ENCODE peak calls at places on chromosomes 11 and 22, in ten cellular contexts. E is GM06990, V is thyroid gland, X is BE2C, A is AG09309, G is lower leg skin, B is AG04450, W is body of pancreas, T is HCT116, J is tibial nerve. Z is an unnamed sample.

GRCh38 chr22:30566125-30566524 is 8.3 kb downstream of the GAL3ST1 start:
- DNase-seq in B (no peak), W (no peak), E (no peak), V (no peak), J (no peak), X (no peak), T (no peak), A (no peak), G (no peak), Z (no peak)

GRCh38 chr11:78698612-78699011 is 123.9 kb upstream of the NARS2 start:
- DNase-seq in V (peak), T (no peak), B (peak), G (no peak), X (peak), J (peak), W (peak), E (no peak), A (peak), Z (no peak)

GRCh38 chr22:35552186-35552842 is 11.7 kb downstream of the RASD2 start:
- DNase-seq in E (peak), W (no peak), X (peak), B (no peak), V (no peak), J (no peak), A (no peak), T (peak), G (no peak), Z (no peak)

GRCh38 chr11:111531687-111532364 is 8.7 kb upstream of the LAYN start:
- DNase-seq in B (peak), J (no peak), E (no peak), T (peak), G (no peak), A (peak), W (no peak), X (no peak), V (no peak), Z (peak)

GRCh38 chr11:2294340-2295290 is 7.1 kb downstream of the C11orf21 start:
- DNase-seq in X (no peak), E (no peak), V (no peak), T (no peak), J (no peak), W (no peak), A (no peak), G (peak), B (no peak), Z (no peak)

GRCh38 chr22:42419328-42419881 is 12.8 kb downstream of the NFAM1 start:
- DNase-seq in T (no peak), E (peak), B (no peak), A (no peak), V (peak), X (no peak), G (no peak), J (no peak), W (peak), Z (no peak)

GRCh38 chr11:70048279-70049024 is 29.7 kb upstream of the ANO1 start:
- DNase-seq in G (peak), B (no peak), X (no peak), W (no peak), J (no peak), E (no peak), T (peak), V (peak), A (no peak), Z (no peak)

GRCh38 chr11:116694815-116695590 is 77.8 kb downstream of the BUD13 start:
- DNase-seq in E (no peak), A (no peak), V (no peak), T (no peak), G (peak), J (no peak), W (no peak), X (no peak), B (no peak), Z (no peak)

GRCh38 chr11:78535027-78535426 is 39.6 kb downstream of the NARS2 start:
- DNase-seq in V (no peak), J (no peak), E (peak), X (no peak), A (no peak), B (no peak), T (no peak), W (no peak), G (no peak), Z (no peak)

GRCh38 chr11:134436781-134437180 is 24.7 kb upstream of the B3GAT1 start:
- DNase-seq in J (no peak), V (no peak), A (no peak), G (no peak), B (no peak), E (no peak), T (no peak), X (no peak), W (no peak), Z (no peak)

GRCh38 chr11:61956191-61957027 is 6.3 kb downstream of the BEST1 start:
- DNase-seq in T (no peak), B (no peak), V (no peak), E (no peak), W (no peak), X (no peak), J (no peak), A (no peak), G (peak), Z (no peak)

GRCh38 chr11:29328961-29329441 is 687.8 kb downstream of the KCNA4 start:
- DNase-seq in J (no peak), G (no peak), T (peak), A (no peak), W (no peak), V (peak), E (no peak), B (peak), X (no peak), Z (peak)

GRCh38 chr22:46230262-46230901 is 19.7 kb downstream of the CDPF1 start:
- DNase-seq in E (no peak), X (no peak), T (no peak), W (no peak), B (no peak), J (no peak), V (no peak), A (no peak), G (no peak), Z (no peak)

GRCh38 chr11:45771194-45771941 is 33.6 kb upstream of the SLC35C1 start:
- DNase-seq in X (peak), B (no peak), T (peak), G (peak), J (peak), W (peak), E (peak), V (peak), A (no peak), Z (peak)

GRCh38 chr11:111465400-111465799 is 46.8 kb downstream of the BTG4 start:
- DNase-seq in A (no peak), G (no peak), J (no peak), T (no peak), V (no peak), B (no peak), X (no peak), E (no peak), W (no peak), Z (no peak)

GRCh38 chr11:6650980-6651379 is 4.6 kb downstream of the DCHS1 start:
- DNase-seq in B (no peak), W (no peak), A (no peak), G (no peak), T (no peak), V (no peak), E (no peak), X (no peak), J (no peak), Z (no peak)

GRCh38 chr11:6862961-6863360 is at the start of gene OR10A2:
- DNase-seq in E (no peak), W (no peak), X (no peak), J (no peak), V (no peak), T (no peak), A (no peak), G (no peak), B (no peak), Z (peak)

GRCh38 chr11:2940166-2940929 is 11.1 kb upstream of the PHLDA2 start:
- DNase-seq in B (no peak), J (no peak), E (no peak), T (peak), V (peak), X (no peak), G (no peak), A (no peak), W (no peak), Z (no peak)

GRCh38 chr22:36658900-36659299 is 44.7 kb downstream of the CACNG2 start:
- DNase-seq in V (peak), G (no peak), A (no peak), J (no peak), W (no peak), X (no peak), T (no peak), E (no peak), B (no peak), Z (no peak)

GRCh38 chr22:30984317-30984716 is 15.3 kb downstream of the TUG1 start:
- DNase-seq in T (no peak), W (no peak), B (no peak), A (no peak), E (no peak), G (no peak), J (no peak), V (no peak), X (no peak), Z (no peak)

GRCh38 chr11:24253237-24253760 is 243.6 kb upstream of the LUZP2 start:
- DNase-seq in T (no peak), A (no peak), V (no peak), B (no peak), X (no peak), E (no peak), W (no peak), J (no peak), G (no peak), Z (no peak)

GRCh38 chr11:78453140-78453935 is 35.7 kb upstream of the GAB2 start:
- DNase-seq in W (no peak), J (no peak), E (no peak), G (no peak), B (no peak), V (no peak), X (no peak), T (no peak), A (peak), Z (no peak)

GRCh38 chr11:93225642-93226041 is 27.9 kb upstream of the SLC36A4 start:
- DNase-seq in E (no peak), A (no peak), V (no peak), W (no peak), J (no peak), X (no peak), B (no peak), G (no peak), T (peak), Z (no peak)

GRCh38 chr22:35684270-35684700 is 33.4 kb upstream of the APOL5 start:
- DNase-seq in W (peak), E (no peak), G (no peak), A (peak), X (peak), J (no peak), B (no peak), T (no peak), V (no peak), Z (no peak)

GRCh38 chr11:12239396-12240298 is 129.3 kb downstream of the MICAL2 start:
- DNase-seq in B (no peak), E (no peak), T (no peak), V (peak), G (no peak), A (no peak), J (no peak), W (peak), X (no peak), Z (no peak)

GRCh38 chr22:36017661-36018091 is 10.9 kb downstream of the RBFOX2 start:
- DNase-seq in V (peak), W (no peak), X (peak), G (no peak), A (no peak), B (no peak), E (peak), T (no peak), J (no peak), Z (peak)

GRCh38 chr11:7485854-7486425 is 634 bp downstream of the OLFML1 start:
- DNase-seq in T (no peak), B (no peak), V (no peak), G (no peak), A (no peak), X (no peak), J (no peak), W (no peak), E (no peak), Z (no peak)

GRCh38 chr22:30362632-30363281 is 6.0 kb downstream of the CCDC157 start:
- DNase-seq in T (no peak), V (no peak), W (no peak), B (no peak), G (no peak), E (no peak), J (no peak), X (no peak), A (no peak), Z (no peak)

GRCh38 chr11:80451105-80451504 is 1010.3 kb upstream of the TENM4 start:
- DNase-seq in A (no peak), T (no peak), X (no peak), V (no peak), J (no peak), E (no peak), W (no peak), B (no peak), G (no peak), Z (no peak)

GRCh38 chr22:22709719-22710445 is 65.5 kb downstream of the GGTLC2 start:
- DNase-seq in J (no peak), G (peak), V (no peak), B (no peak), X (peak), A (no peak), T (no peak), W (no peak), E (no peak), Z (no peak)
- TF ChIP-seq CTCF in J (no peak), G (no peak), V (no peak), B (no peak), X (peak), A (peak), T (peak), W (no peak), E (no peak), Z (peak)

DNA sequence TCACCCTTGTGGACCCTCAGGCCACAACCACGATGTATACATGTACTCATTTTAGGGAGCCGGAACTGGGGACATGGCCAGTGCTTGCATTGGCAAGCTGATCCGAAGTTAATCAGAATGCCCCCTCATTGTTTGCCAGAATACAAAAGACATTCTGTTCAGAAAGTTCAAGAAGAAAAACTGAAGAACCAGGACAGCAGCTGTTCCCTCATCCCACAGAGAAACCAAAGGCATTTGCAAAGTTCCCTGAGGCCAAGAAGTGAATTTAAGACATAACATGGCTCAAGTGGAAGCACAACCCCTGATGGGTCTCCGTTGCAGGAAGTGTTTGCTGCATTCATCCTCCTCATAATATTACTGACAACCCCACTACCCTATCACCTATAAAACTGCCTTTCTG is 101.8 kb upstream of the AKIP1 start:
- DNase-seq in W (no peak), T (no peak), E (no peak), G (no peak), B (no peak), V (no peak), A (no peak), X (no peak), J (no peak), Z (no peak)
- H3K4me3 ChIP-seq in W (peak), T (no peak), E (no peak), G (no peak), B (peak), V (no peak), A (peak), X (no peak), J (peak), Z (peak)

DNA sequence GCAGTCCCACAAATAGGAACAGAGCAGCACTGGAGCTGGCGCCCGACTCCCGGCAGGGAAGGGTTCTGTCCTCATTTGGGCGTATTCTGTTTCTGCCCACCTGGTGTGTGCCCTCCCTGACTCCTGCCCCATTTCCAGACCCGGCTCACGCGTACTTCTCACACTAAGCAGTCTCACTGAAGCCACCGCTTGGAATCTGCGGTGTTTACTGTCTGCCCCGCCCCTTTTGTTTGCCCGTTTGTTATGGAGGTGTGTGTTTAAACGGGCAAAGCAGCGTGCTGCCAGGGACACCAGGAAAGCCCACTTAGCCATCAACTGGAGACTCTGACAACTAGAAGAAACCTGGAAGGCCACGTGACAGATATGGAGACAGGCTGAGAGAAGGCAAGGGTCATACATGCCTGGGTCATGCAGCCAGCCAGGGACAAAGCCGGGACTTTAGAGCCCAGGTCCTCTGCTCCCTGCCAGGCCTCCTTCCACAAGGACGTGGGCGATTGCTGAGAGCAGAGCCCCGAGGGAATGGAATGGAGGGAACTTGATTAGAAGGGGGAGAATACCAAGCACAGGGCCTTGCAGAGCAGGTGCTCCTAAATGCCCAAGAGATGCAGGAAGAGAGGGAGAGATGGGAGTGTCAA is 8.7 kb upstream of the EFCAB6 start:
- DNase-seq in E (no peak), J (no peak), A (no peak), X (no peak), V (no peak), G (peak), B (no peak), T (no peak), W (no peak), Z (no peak)
- TF ChIP-seq CTCF in E (no peak), J (no peak), A (no peak), X (no peak), V (no peak), G (no peak), B (no peak), T (no peak), W (no peak), Z (no peak)

GRCh38 chr11:103448966-103449365 is 339.7 kb downstream of the DYNC2H1 start:
- DNase-seq in V (no peak), X (no peak), G (no peak), B (no peak), J (no peak), W (no peak), E (no peak), T (no peak), A (no peak), Z (no peak)
- H3K4me3 ChIP-seq in V (no peak), X (no peak), G (no peak), B (no peak), J (no peak), W (no peak), E (no peak), T (no peak), A (no peak), Z (no peak)

DNA sequence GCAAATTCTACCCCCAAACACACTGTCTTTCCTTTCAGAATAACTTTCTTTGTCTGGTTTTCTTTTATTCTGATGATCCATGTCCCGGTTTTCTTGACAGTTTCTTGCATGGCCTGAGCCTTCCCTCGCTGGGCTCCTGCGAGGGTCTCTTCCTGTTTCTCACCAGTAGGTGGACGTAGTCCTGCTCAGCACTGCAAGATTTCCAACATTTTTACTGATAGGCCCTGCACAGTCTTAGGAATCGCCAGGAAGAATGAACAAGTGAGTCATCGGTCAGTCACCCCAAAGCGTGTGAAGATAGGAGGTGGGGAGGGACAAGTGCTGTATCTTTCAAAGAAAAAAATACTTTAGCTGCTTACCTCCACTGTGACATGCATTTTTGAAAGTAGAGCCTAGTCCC is 16.9 kb upstream of the KIRREL3 start:
- DNase-seq in G (no peak), A (peak), T (no peak), E (no peak), W (no peak), V (no peak), X (no peak), J (no peak), B (peak), Z (peak)
- TF ChIP-seq CTCF in G (no peak), A (peak), T (peak), E (no peak), W (no peak), V (no peak), X (peak), J (no peak), B (peak), Z (peak)

GRCh38 chr11:64247729-64248531 is 1.2 kb upstream of the PPP1R14B start:
- DNase-seq in G (no peak), B (no peak), T (no peak), J (no peak), X (no peak), W (no peak), A (no peak), V (no peak), E (no peak), Z (no peak)
- H3K4me3 ChIP-seq in G (no peak), B (peak), T (peak), J (peak), X (peak), W (no peak), A (peak), V (peak), E (peak), Z (peak)

DNA sequence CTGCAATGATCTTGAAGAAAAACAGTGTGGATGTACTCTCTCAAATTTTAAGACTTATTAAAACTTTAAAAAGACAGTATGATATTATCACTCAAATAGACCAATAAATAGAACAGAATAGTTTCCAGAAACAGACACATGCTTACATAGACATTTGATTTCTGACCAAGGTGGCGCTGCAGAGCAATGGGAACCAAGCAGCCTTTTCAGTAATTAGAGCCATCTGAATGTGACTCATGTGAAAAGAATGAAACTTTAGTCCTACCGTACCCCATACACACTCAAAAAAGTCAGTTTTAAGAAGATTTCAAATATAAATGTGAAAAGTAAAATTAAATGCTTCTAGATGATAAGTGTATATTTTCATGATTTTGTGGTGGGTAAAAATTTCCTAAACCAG is 74.2 kb upstream of the MS4A8 start:
- DNase-seq in V (peak), J (no peak), B (no peak), E (no peak), W (peak), G (no peak), A (peak), T (peak), X (peak), Z (peak)
- TF ChIP-seq CTCF in V (no peak), J (no peak), B (no peak), E (peak), W (peak), G (no peak), A (peak), T (peak), X (peak), Z (peak)

GRCh38 chr11:102685769-102686168 is 19.8 kb downstream of the MMP27 start:
- DNase-seq in X (no peak), B (no peak), T (no peak), J (no peak), A (no peak), V (no peak), W (no peak), G (no peak), E (no peak), Z (no peak)
- H3K4me3 ChIP-seq in X (no peak), B (no peak), T (no peak), J (no peak), A (no peak), V (no peak), W (no peak), G (no peak), E (no peak), Z (no peak)

GRCh38 chr11:16252373-16252772 is 104.0 kb downstream of the SOX6 start:
- DNase-seq in G (no peak), V (peak), B (no peak), E (no peak), W (no peak), T (no peak), A (no peak), J (no peak), X (no peak), Z (no peak)
- TF ChIP-seq CTCF in G (no peak), V (no peak), B (peak), E (no peak), W (no peak), T (peak), A (no peak), J (no peak), X (peak), Z (peak)